ENCODE peak calls at places on chromosome 5, in five cellular contexts. H, F, N, Z and O are unnamed samples.

GRCh38 chr5:54306893-54307292 is 3.5 kb downstream of the ARL15 start:
- DNase-seq in H (no peak), F (no peak), N (no peak), Z (no peak), O (no peak)

GRCh38 chr5:139027150-139027549 is 152.0 kb upstream of the LRRTM2 start:
- DNase-seq in H (no peak), F (no peak), N (no peak), Z (no peak), O (no peak)

GRCh38 chr5:116566251-116566650 is 8.4 kb downstream of the SEMA6A start:
- DNase-seq in H (no peak), F (no peak), N (no peak), Z (no peak), O (no peak)

GRCh38 chr5:68450245-68450852 is 234.8 kb downstream of the PIK3R1 start:
- DNase-seq in H (peak), F (no peak), N (no peak), Z (no peak), O (no peak)

GRCh38 chr5:92749943-92750342 is 831.1 kb downstream of the NR2F1-AS1 start:
- DNase-seq in H (no peak), F (peak), N (no peak), Z (no peak), O (no peak)

GRCh38 chr5:31161772-31162171 is 31.7 kb upstream of the CDH6 start:
- DNase-seq in H (no peak), F (peak), N (peak), Z (no peak), O (no peak)

GRCh38 chr5:149014634-149015033 is 48.2 kb downstream of the SH3TC2 start:
- DNase-seq in H (no peak), F (no peak), N (no peak), Z (no peak), O (no peak)

GRCh38 chr5:32443145-32443540 is 1.4 kb downstream of the ZFR start:
- DNase-seq in H (peak), F (no peak), N (no peak), Z (peak), O (no peak)